ENCODE peak calls at places on chromosomes 3 and 15, in seven cellular contexts. M is GOT3, Q is HFF-Myc, G is GM06990, Z is NCI-H774, H is Caco-2, R is T-helper 1 cell. I is an unnamed sample.

GRCh38 chr3:120338517-120338916 is 10.6 kb downstream of the LRRC58 start:
- DNase-seq in G (no peak), M (no peak), Z (no peak), Q (no peak), H (no peak), R (no peak), I (no peak)

GRCh38 chr3:171173732-171174131 is 147.2 kb upstream of the SLC2A2 start:
- DNase-seq in H (no peak), R (no peak), Z (no peak), G (no peak), Q (no peak), M (no peak), I (peak)

GRCh38 chr3:134364936-134365765 is 9.1 kb downstream of the AMOTL2 start:
- DNase-seq in R (no peak), Z (no peak), G (no peak), M (no peak), H (peak), Q (no peak), I (no peak)

GRCh38 chr3:157475921-157476395 is 27.3 kb downstream of the VEPH1 start:
- DNase-seq in H (no peak), Q (peak), Z (no peak), M (no peak), R (no peak), G (no peak), I (no peak)

GRCh38 chr3:37189109-37189508 is 14.7 kb upstream of the LRRFIP2 start:
- DNase-seq in Q (no peak), M (no peak), G (no peak), H (no peak), R (no peak), Z (no peak), I (no peak)

GRCh38 chr3:171138027-171138426 is 111.5 kb upstream of the SLC2A2 start:
- DNase-seq in R (no peak), H (no peak), Q (no peak), Z (no peak), G (no peak), M (no peak), I (no peak)

GRCh38 chr15:61155741-61156700 is 73.1 kb downstream of the RORA start:
- DNase-seq in G (no peak), Q (no peak), Z (no peak), R (no peak), M (no peak), H (no peak), I (peak)

GRCh38 chr3:131535596-131535995 is 32.8 kb upstream of the MRPL3 start:
- DNase-seq in Q (peak), Z (no peak), R (no peak), H (no peak), G (no peak), M (no peak), I (no peak)

GRCh38 chr3:72669224-72669623 is 179.0 kb downstream of the SHQ1 start:
- DNase-seq in Z (no peak), R (no peak), M (no peak), Q (no peak), G (no peak), H (no peak), I (no peak)